ENCODE peak calls at places on chromosomes 7 and 10, in eight cellular contexts. V is mucosa of descending colon; Q is mammary epithelial cell; R is SJCRH30; O is CD8-positive, alpha-beta memory T cell; L is adrenal gland; J is heart left ventricle; K is IMR-90. F is an unnamed sample.

GRCh38 chr10:13943735-13944398 is 357.1 kb downstream of the PRPF18 start:
- DNase-seq in R (no peak), V (no peak), L (no peak), O (no peak), J (no peak), K (no peak), Q (no peak), F (no peak)

GRCh38 chr7:157480651-157481050 is 143.8 kb downstream of the DNAJB6 start:
- DNase-seq in V (no peak), K (no peak), J (peak; percentile 10), Q (no peak), L (no peak), O (no peak), R (no peak), F (no peak)

GRCh38 chr7:38855867-38856266 is 53.1 kb downstream of the VPS41 start:
- DNase-seq in L (no peak), O (no peak), J (no peak), K (no peak), Q (no peak), V (no peak), R (no peak), F (no peak)

GRCh38 chr7:77525231-77525630 is 11.9 kb upstream of the PTPN12 start:
- DNase-seq in L (no peak), O (no peak), V (no peak), R (no peak), K (peak; percentile 19), J (no peak), Q (peak; percentile 76), F (no peak)

GRCh38 chr10:131694168-131694962 is 206.4 kb upstream of the PPP2R2D start:
- DNase-seq in R (no peak), O (no peak), L (no peak), K (no peak), V (no peak), J (no peak), Q (no peak), F (no peak)

GRCh38 chr7:82325416-82325815 is 118.2 kb downstream of the CACNA2D1 start:
- DNase-seq in L (no peak), O (no peak), R (no peak), J (no peak), K (peak; percentile 68), V (no peak), Q (no peak), F (no peak)

GRCh38 chr7:154383045-154383444 is 330.8 kb downstream of the DPP6 start:
- DNase-seq in K (no peak), V (no peak), Q (no peak), O (no peak), L (no peak), J (no peak), R (no peak), F (no peak)

GRCh38 chr7:129989466-129989865 is 36.7 kb upstream of the UBE2H start:
- DNase-seq in R (no peak), O (no peak), Q (peak; percentile 24), K (no peak), J (peak; percentile 1), V (no peak), L (no peak), F (no peak)

GRCh38 chr7:16345979-16346958 is 75.1 kb downstream of the CRPPA start:
- DNase-seq in L (no peak), J (no peak), K (peak; percentile 58), O (no peak), V (peak; percentile 16), R (peak; percentile 85), Q (peak; percentile 80), F (peak; percentile 87)

GRCh38 chr7:94364816-94365215 is 29.9 kb upstream of the COL1A2 start:
- DNase-seq in Q (no peak), J (no peak), O (no peak), K (no peak), L (no peak), R (no peak), V (no peak), F (no peak)

GRCh38 chr10:79380918-79381775 is 33.9 kb downstream of the PPIF start:
- DNase-seq in J (peak; percentile 51), O (no peak), K (no peak), R (no peak), V (peak; percentile 2), Q (no peak), L (peak; percentile 15), F (no peak)

GRCh38 chr7:1065263-1066260 is 21.2 kb downstream of the GPR146 start:
- DNase-seq in R (peak; percentile 73), L (peak; percentile 77), V (peak; percentile 92), J (peak; percentile 93), K (peak; percentile 58), O (peak; percentile 75), Q (peak; percentile 44), F (no peak)

GRCh38 chr10:13404791-13405190 is 56.7 kb upstream of the SEPHS1 start:
- DNase-seq in R (no peak), K (no peak), Q (no peak), L (no peak), O (no peak), J (no peak), V (peak; percentile 37), F (no peak)

DNA sequence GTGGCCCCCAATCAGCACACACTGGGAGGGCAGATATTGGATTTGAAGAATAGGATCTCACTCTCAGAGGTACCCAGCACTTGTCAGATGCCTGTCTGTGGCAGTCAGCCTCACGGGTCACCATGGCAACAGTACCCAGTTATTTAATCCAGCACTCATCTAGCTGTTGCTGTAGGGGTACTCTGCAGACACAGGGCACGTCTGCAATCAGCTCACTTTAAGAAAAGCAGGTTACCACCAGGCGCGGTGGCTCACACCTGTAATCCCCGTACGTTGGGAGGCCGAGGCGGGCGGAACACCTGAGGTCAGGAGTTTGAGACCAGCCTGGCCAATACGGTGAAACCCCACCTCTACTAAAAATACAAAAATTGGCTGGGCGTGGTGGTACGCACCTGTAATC is 11.9 kb downstream of the SFXN4 start:
- DNase-seq in L (no peak), Q (no peak), K (no peak), R (no peak), J (no peak), V (no peak), O (no peak), F (no peak)
- H3K36me3 ChIP-seq in L (peaks cover 66% of the 10 kb centered on the region), Q (peaks cover 8% of the 10 kb centered on the region), K (peaks cover 25% of the 10 kb centered on the region), R (peaks cover 50% of the 10 kb centered on the region), J (peaks cover 99% of the 10 kb centered on the region), V (no peaks in the 10 kb centered on the region), O (peaks cover 18% of the 10 kb centered on the region), F (no peaks in the 10 kb centered on the region)

GRCh38 chr10:73839276-73839966 is 28.0 kb upstream of the NDST2 start:
- DNase-seq in J (no peak), L (no peak), V (no peak), O (no peak), R (no peak), Q (no peak), K (no peak), F (no peak)

GRCh38 chr10:73840056-73840402 is 28.6 kb upstream of the NDST2 start:
- DNase-seq in R (no peak), J (no peak), Q (no peak), V (no peak), L (no peak), O (no peak), K (peak; percentile 24), F (no peak)

GRCh38 chr10:73842349-73842748 is 31.0 kb upstream of the NDST2 start:
- DNase-seq in J (no peak), Q (no peak), K (no peak), R (no peak), V (no peak), L (no peak), O (no peak), F (no peak)

GRCh38 chr10:73841526-73842285 is 30.3 kb upstream of the NDST2 start:
- DNase-seq in R (no peak), K (peak; percentile 42), L (no peak), J (no peak), O (no peak), V (no peak), Q (no peak), F (no peak)

DNA sequence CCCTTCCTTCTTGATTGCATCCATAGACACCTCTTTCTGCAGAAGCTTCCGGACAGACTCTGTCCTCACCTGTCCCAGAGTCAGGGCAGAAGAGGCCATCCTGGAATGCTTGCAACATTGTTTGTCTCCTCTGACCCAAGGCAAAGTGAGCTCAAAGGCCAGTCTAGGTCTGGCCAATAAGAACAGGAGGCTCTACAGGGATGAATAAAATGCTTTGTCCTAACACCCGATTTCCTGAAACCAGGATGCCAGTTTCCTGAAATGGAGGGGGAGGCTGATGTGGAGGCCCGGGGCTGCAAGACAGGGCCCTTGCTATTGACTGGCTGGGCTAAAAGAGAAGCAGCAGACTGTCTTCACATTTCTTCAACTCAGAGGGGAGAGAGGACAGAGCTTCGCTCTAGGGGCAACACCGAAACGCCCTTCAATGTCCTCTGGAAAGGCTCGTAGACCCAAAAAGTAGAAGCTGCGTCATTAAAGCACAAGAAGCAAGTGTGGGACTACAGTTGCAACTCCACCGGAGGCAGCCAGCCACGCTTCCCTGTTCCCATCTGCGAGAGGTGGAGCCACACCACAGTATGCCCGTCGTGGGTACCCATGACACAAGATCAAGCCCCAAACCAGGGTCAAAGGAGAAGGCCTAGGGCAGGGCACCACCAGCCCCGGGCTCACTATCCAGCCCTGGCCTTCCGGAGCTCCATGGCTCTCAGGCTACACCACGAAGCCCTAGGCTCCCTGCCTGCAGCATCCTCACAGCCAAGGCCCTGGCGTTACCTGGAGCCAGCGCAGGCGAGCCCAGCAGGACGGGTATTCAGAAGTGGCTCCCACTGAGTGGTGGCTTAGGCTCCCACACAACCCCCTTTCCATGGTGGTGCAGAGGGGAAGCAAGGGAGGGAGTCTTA is 29.3 kb upstream of the NDST2 start:
- DNase-seq in O (no peak), L (no peak), K (no peak), R (no peak), V (no peak), J (no peak), Q (no peak), F (no peak)
- H3K36me3 ChIP-seq in O (peaks cover 58% of the 10 kb centered on the region), L (peaks cover 55% of the 10 kb centered on the region), K (peaks cover 29% of the 10 kb centered on the region), R (peaks cover 5% of the 10 kb centered on the region), V (peaks cover 6% of the 10 kb centered on the region), J (peaks cover 85% of the 10 kb centered on the region), Q (no peaks in the 10 kb centered on the region), F (no peaks in the 10 kb centered on the region)

DNA sequence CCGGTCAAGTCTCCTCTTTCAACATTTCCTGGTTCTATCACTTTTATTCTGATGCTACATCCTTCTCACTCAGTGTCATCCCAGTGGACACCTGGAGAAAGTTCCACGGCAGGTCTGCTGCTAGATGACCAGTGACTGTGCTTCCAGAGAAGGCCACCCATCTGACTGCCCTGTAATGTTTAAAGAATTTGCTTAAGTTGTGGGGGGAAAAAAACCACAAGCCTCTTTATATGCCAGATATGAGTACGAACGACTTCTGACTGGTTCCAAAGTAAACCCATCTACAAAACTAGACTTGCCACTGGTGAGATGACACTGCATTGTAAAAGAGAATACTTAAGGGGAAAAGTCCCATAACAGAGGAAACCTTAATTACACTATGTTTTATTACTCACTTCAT is 69.6 kb upstream of the VWC2 start:
- DNase-seq in J (no peak), R (no peak), L (no peak), V (no peak), K (no peak), O (no peak), Q (no peak), F (no peak)
- H3K36me3 ChIP-seq in J (no peaks in the 10 kb centered on the region), R (no peaks in the 10 kb centered on the region), L (no peaks in the 10 kb centered on the region), V (no peaks in the 10 kb centered on the region), K (no peaks in the 10 kb centered on the region), O (no peaks in the 10 kb centered on the region), Q (no peaks in the 10 kb centered on the region), F (no peaks in the 10 kb centered on the region)

DNA sequence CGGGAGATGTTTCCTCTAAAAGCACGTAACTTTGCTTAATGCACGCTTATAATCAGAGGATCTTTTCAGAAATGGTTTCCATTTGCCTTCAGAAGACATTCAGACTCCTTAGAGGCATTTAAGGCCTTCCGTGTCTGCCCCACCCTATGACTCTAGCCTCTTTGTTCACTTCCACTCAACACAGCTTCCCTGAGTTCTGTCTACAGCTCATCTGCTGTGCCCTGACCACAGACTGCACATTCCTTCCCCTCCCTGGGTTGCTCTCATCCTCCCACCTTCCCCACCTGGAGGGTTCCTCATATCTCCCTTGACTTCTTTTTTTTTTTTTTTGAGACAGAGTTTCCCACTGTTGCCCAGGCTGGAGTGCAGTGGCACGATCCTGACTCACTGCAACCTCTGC is 16.6 kb downstream of the FBH1 start:
- DNase-seq in J (no peak), L (no peak), O (no peak), Q (peak; percentile 45), K (no peak), V (no peak), R (no peak), F (no peak)
- H3K36me3 ChIP-seq in J (peaks cover 72% of the 10 kb centered on the region), L (peaks cover 41% of the 10 kb centered on the region), O (peaks cover 39% of the 10 kb centered on the region), Q (peaks cover 9% of the 10 kb centered on the region), K (peaks cover 40% of the 10 kb centered on the region), V (peaks cover 13% of the 10 kb centered on the region), R (no peaks in the 10 kb centered on the region), F (peaks cover 5% of the 10 kb centered on the region)